ENCODE peak calls at places on chromosomes 16 and 17, in nine cellular contexts. B is endodermal cell; U is activated T-cell treated with anti-CD3 and anti-CD28 coated beads, Interleukin-2, amount 50 U/mL, for 72 hours; N is IMR-90; P is ureter; T is heart left ventricle; Y is left colon; R is stimulated activated CD4-positive, alpha-beta T cell treated with anti-CD3 and anti-CD28 coated beads, Interleukin-1b, Interleukin-23, amount 100 ng/mL, for 1 hour; S is substantia nigra. O is an unnamed sample.

GRCh38 chr17:45660474-45660873 is 123.6 kb upstream of the CRHR1 start:
- DNase-seq in B (peak; percentile 84), P (no peak), N (no peak), R (no peak), T (no peak), S (no peak), Y (no peak), U (no peak), O (no peak)

GRCh38 chr17:30414486-30414885 is 35.8 kb downstream of the CPD start:
- DNase-seq in B (no peak), P (no peak), U (no peak), N (peak; percentile 19), S (no peak), T (no peak), Y (no peak), R (no peak), O (no peak)

GRCh38 chr16:8828541-8829165 is 31.0 kb downstream of the PMM2 start:
- DNase-seq in T (no peak), Y (no peak), B (no peak), R (no peak), P (no peak), S (no peak), U (no peak), N (no peak), O (no peak)

GRCh38 chr17:78368348-78368747 is 8.5 kb upstream of the SOCS3 start:
- DNase-seq in U (no peak), P (no peak), B (no peak), Y (no peak), S (no peak), R (no peak), T (no peak), N (no peak), O (no peak)

GRCh38 chr16:70018254-70018653 is 67.1 kb downstream of the CLEC18A start:
- DNase-seq in N (peak; percentile 2), U (peak; percentile 41), Y (peak; percentile 21), T (no peak), S (no peak), B (peak; percentile 80), P (no peak), R (no peak), O (no peak)

GRCh38 chr17:79400989-79401703 is 209.7 kb downstream of the RBFOX3 start:
- DNase-seq in S (peak; percentile 6), B (peak; percentile 95), T (peak; percentile 71), R (peak; percentile 33), P (peak; percentile 80), U (peak; percentile 70), N (peak; percentile 36), Y (peak; percentile 72), O (no peak)

GRCh38 chr16:80742331-80742730 is 62.1 kb downstream of the CDYL2 start:
- DNase-seq in Y (no peak), T (no peak), P (no peak), S (no peak), N (no peak), B (no peak), U (no peak), R (no peak), O (no peak)

GRCh38 chr17:44348234-44348987 is 3.3 kb downstream of the GRN start:
- DNase-seq in S (peak; percentile 38), U (no peak), Y (no peak), R (no peak), T (peak; percentile 60), N (peak; percentile 57), B (no peak), P (no peak), O (no peak)

GRCh38 chr16:50261707-50262235 is 4.6 kb upstream of the ADCY7 start:
- DNase-seq in Y (no peak), T (no peak), S (no peak), B (no peak), U (no peak), N (no peak), R (no peak), P (no peak), O (no peak)

GRCh38 chr16:7304932-7305331 is 27.7 kb upstream of the RBFOX1 start:
- DNase-seq in B (no peak), T (no peak), N (no peak), R (no peak), U (no peak), Y (no peak), P (no peak), S (no peak), O (no peak)

GRCh38 chr16:85840801-85841200 is 41.3 kb downstream of the COX4I1 start:
- DNase-seq in Y (no peak), B (no peak), T (no peak), S (no peak), N (no peak), U (no peak), R (no peak), P (no peak), O (no peak)

GRCh38 chr17:58277107-58277506 is 3.6 kb downstream of the MPO start:
- DNase-seq in B (no peak), S (no peak), Y (no peak), R (no peak), P (no peak), N (peak; percentile 8), U (no peak), T (no peak), O (no peak)

GRCh38 chr16:1305823-1306222 is 3.6 kb upstream of the UBE2I start:
- DNase-seq in U (no peak), S (no peak), P (no peak), T (no peak), N (no peak), B (no peak), Y (no peak), R (no peak), O (no peak)